ENCODE peak calls at places on chromosome 1, in nine cellular contexts. One of them, this sample, is unnamed.

GRCh38 chr1:24289937-24290595 is 29.1 kb upstream of the GRHL3 start:
- DNase-seq in Peyer's patch: peak; percentile 87
- DNase-seq in uterus: peak; percentile 64
- DNase-seq in spleen: peak; percentile 85
- DNase-seq in A549: peak; percentile 51
- DNase-seq in heart left ventricle: peak; percentile 83
- DNase-seq in IMR-90: peak; percentile 81
- DNase-seq in breast epithelium: peak; percentile 90
- DNase-seq in stomach: peak; percentile 67
- DNase-seq in this sample: no peak

GRCh38 chr1:205444931-205445652 is 10.8 kb downstream of the BLACAT1 start:
- DNase-seq in heart left ventricle: no peak
- DNase-seq in spleen: no peak
- DNase-seq in Peyer's patch: no peak
- DNase-seq in stomach: peak; percentile 34
- DNase-seq in breast epithelium: no peak
- DNase-seq in A549: no peak
- DNase-seq in uterus: peak; percentile 65
- DNase-seq in IMR-90: no peak
- DNase-seq in this sample: no peak

GRCh38 chr1:202592141-202592540 is 118.1 kb downstream of the SYT2 start:
- DNase-seq in IMR-90: no peak
- DNase-seq in stomach: no peak
- DNase-seq in spleen: no peak
- DNase-seq in Peyer's patch: no peak
- DNase-seq in A549: no peak
- DNase-seq in breast epithelium: no peak
- DNase-seq in heart left ventricle: no peak
- DNase-seq in uterus: no peak
- DNase-seq in this sample: no peak

GRCh38 chr1:3032970-3033794 is 11.9 kb downstream of the ACTRT2 start:
- DNase-seq in heart left ventricle: no peak
- DNase-seq in uterus: no peak
- DNase-seq in breast epithelium: no peak
- DNase-seq in A549: no peak
- DNase-seq in spleen: peak; percentile 53
- DNase-seq in Peyer's patch: peak; percentile 29
- DNase-seq in stomach: no peak
- DNase-seq in IMR-90: no peak
- DNase-seq in this sample: no peak

GRCh38 chr1:232192781-232193450 is 437.0 kb downstream of the SIPA1L2 start:
- DNase-seq in IMR-90: peak; percentile 17
- DNase-seq in Peyer's patch: no peak
- DNase-seq in heart left ventricle: no peak
- DNase-seq in A549: no peak
- DNase-seq in breast epithelium: no peak
- DNase-seq in stomach: no peak
- DNase-seq in uterus: no peak
- DNase-seq in spleen: no peak
- DNase-seq in this sample: no peak

GRCh38 chr1:58290685-58291372 is 255.7 kb downstream of the OMA1 start:
- DNase-seq in stomach: no peak
- DNase-seq in IMR-90: peak; percentile 16
- DNase-seq in spleen: no peak
- DNase-seq in uterus: no peak
- DNase-seq in A549: no peak
- DNase-seq in Peyer's patch: no peak
- DNase-seq in heart left ventricle: peak; percentile 10
- DNase-seq in breast epithelium: no peak
- DNase-seq in this sample: no peak

GRCh38 chr1:152037920-152038658 is 1.3 kb upstream of the S100A11 start:
- DNase-seq in heart left ventricle: no peak
- DNase-seq in breast epithelium: no peak
- DNase-seq in uterus: no peak
- DNase-seq in A549: no peak
- DNase-seq in IMR-90: no peak
- DNase-seq in spleen: no peak
- DNase-seq in Peyer's patch: no peak
- DNase-seq in stomach: no peak
- DNase-seq in this sample: no peak

GRCh38 chr1:184867866-184868585 is 106.3 kb downstream of the NIBAN1 start:
- DNase-seq in A549: no peak
- DNase-seq in heart left ventricle: no peak
- DNase-seq in breast epithelium: no peak
- DNase-seq in Peyer's patch: no peak
- DNase-seq in IMR-90: no peak
- DNase-seq in spleen: no peak
- DNase-seq in uterus: no peak
- DNase-seq in stomach: no peak
- DNase-seq in this sample: no peak

GRCh38 chr1:36653850-36654249 is 171.1 kb upstream of the CSF3R start:
- DNase-seq in stomach: no peak
- DNase-seq in spleen: no peak
- DNase-seq in uterus: no peak
- DNase-seq in heart left ventricle: no peak
- DNase-seq in A549: no peak
- DNase-seq in Peyer's patch: no peak
- DNase-seq in IMR-90: peak; percentile 3
- DNase-seq in breast epithelium: no peak
- DNase-seq in this sample: no peak

GRCh38 chr1:101317590-101317989 is 80.8 kb downstream of the S1PR1 start:
- DNase-seq in heart left ventricle: no peak
- DNase-seq in Peyer's patch: no peak
- DNase-seq in stomach: no peak
- DNase-seq in uterus: no peak
- DNase-seq in spleen: no peak
- DNase-seq in breast epithelium: no peak
- DNase-seq in A549: no peak
- DNase-seq in IMR-90: no peak
- DNase-seq in this sample: no peak

GRCh38 chr1:63116016-63116415 is 206.4 kb upstream of the FOXD3 start:
- DNase-seq in heart left ventricle: no peak
- DNase-seq in stomach: no peak
- DNase-seq in uterus: no peak
- DNase-seq in A549: no peak
- DNase-seq in Peyer's patch: no peak
- DNase-seq in IMR-90: no peak
- DNase-seq in spleen: no peak
- DNase-seq in breast epithelium: no peak
- DNase-seq in this sample: no peak

GRCh38 chr1:115665319-115665718 is 23.5 kb downstream of the VANGL1 start:
- DNase-seq in spleen: no peak
- DNase-seq in breast epithelium: no peak
- DNase-seq in IMR-90: no peak
- DNase-seq in Peyer's patch: no peak
- DNase-seq in stomach: peak; percentile 48
- DNase-seq in heart left ventricle: no peak
- DNase-seq in uterus: no peak
- DNase-seq in A549: no peak
- DNase-seq in this sample: no peak

GRCh38 chr1:221555689-221556433 is 186.0 kb downstream of the DUSP10 start:
- DNase-seq in uterus: no peak
- DNase-seq in Peyer's patch: no peak
- DNase-seq in stomach: no peak
- DNase-seq in breast epithelium: no peak
- DNase-seq in IMR-90: no peak
- DNase-seq in A549: no peak
- DNase-seq in heart left ventricle: no peak
- DNase-seq in spleen: no peak
- DNase-seq in this sample: no peak

GRCh38 chr1:7579831-7580804 is 191.0 kb upstream of the VAMP3 start:
- DNase-seq in IMR-90: no peak
- DNase-seq in Peyer's patch: no peak
- DNase-seq in uterus: no peak
- DNase-seq in breast epithelium: peak; percentile 38
- DNase-seq in A549: no peak
- DNase-seq in stomach: no peak
- DNase-seq in spleen: peak; percentile 37
- DNase-seq in heart left ventricle: no peak
- DNase-seq in this sample: no peak

GRCh38 chr1:6523566-6523965 is 30.7 kb downstream of the NOL9 start:
- DNase-seq in stomach: no peak
- DNase-seq in IMR-90: peak; percentile 37
- DNase-seq in breast epithelium: no peak
- DNase-seq in A549: peak; percentile 64
- DNase-seq in heart left ventricle: peak; percentile 38
- DNase-seq in Peyer's patch: no peak
- DNase-seq in spleen: no peak
- DNase-seq in uterus: no peak
- DNase-seq in this sample: no peak

GRCh38 chr1:149888999-149889289 is 10.4 kb upstream of the BOLA1 start:
- DNase-seq in spleen: peak; percentile 50
- DNase-seq in breast epithelium: no peak
- DNase-seq in A549: no peak
- DNase-seq in heart left ventricle: no peak
- DNase-seq in stomach: peak; percentile 28
- DNase-seq in uterus: peak; percentile 53
- DNase-seq in IMR-90: peak; percentile 52
- DNase-seq in Peyer's patch: peak; percentile 50
- DNase-seq in this sample: no peak

GRCh38 chr1:36352910-36353878 is 29.7 kb upstream of the EVA1B start:
- DNase-seq in spleen: peak; percentile 51
- DNase-seq in heart left ventricle: no peak
- DNase-seq in A549: no peak
- DNase-seq in uterus: no peak
- DNase-seq in stomach: no peak
- DNase-seq in Peyer's patch: no peak
- DNase-seq in IMR-90: peak; percentile 79
- DNase-seq in breast epithelium: no peak
- DNase-seq in this sample: no peak

DNA sequence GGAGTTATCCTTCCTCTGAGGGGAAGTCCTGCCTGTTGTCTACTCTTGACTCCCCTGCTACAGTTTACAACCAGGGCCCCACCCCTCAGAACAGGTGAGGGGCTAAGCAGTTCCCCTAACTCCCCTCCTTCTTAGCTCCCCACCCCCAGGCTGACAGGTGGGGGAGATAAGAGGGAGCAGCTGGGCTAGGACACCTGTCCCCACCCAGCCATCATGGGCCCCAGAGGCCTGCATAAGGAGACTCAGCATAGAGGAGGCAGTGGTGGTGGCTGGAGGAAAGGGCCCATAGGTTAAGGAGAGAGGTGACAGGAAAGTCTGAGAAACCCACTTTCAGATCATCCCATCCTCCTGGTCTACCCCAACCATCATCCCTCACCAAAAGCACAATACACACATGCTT is 6.8 kb downstream of the MEF2D start:
- DNase-seq in heart left ventricle: no peak
- DNase-seq in Peyer's patch: no peak
- DNase-seq in spleen: no peak
- DNase-seq in stomach: no peak
- DNase-seq in breast epithelium: no peak
- DNase-seq in IMR-90: no peak
- DNase-seq in A549: no peak
- DNase-seq in uterus: no peak
- DNase-seq in this sample: no peak
- H3K4me3 ChIP-seq in heart left ventricle: no peak overlapping the region
- H3K4me3 ChIP-seq in Peyer's patch: no peak overlapping the region
- H3K4me3 ChIP-seq in spleen: peak overlapping the region; percentile 3
- H3K4me3 ChIP-seq in stomach: no peak overlapping the region
- H3K4me3 ChIP-seq in breast epithelium: peak overlapping the region; percentile 1
- H3K4me3 ChIP-seq in IMR-90: no peak overlapping the region
- H3K4me3 ChIP-seq in A549: no peak overlapping the region
- H3K4me3 ChIP-seq in uterus: no peak overlapping the region
- H3K4me3 ChIP-seq in this sample: no peak overlapping the region

GRCh38 chr1:161098161-161099068 is at the start of gene KLHDC9:
- DNase-seq in breast epithelium: peak; percentile 80
- DNase-seq in uterus: peak; percentile 78
- DNase-seq in heart left ventricle: peak; percentile 81
- DNase-seq in IMR-90: peak; percentile 54
- DNase-seq in Peyer's patch: peak; percentile 93
- DNase-seq in spleen: peak; percentile 94
- DNase-seq in stomach: peak; percentile 85
- DNase-seq in A549: peak; percentile 64
- DNase-seq in this sample: no peak
- TF ChIP-seq POLR2A in breast epithelium: no peak
- TF ChIP-seq POLR2A in uterus: no peak
- TF ChIP-seq POLR2A in heart left ventricle: no peak
- TF ChIP-seq POLR2A in IMR-90: no peak
- TF ChIP-seq POLR2A in Peyer's patch: no peak
- TF ChIP-seq POLR2A in spleen: no peak
- TF ChIP-seq POLR2A in stomach: no peak
- TF ChIP-seq POLR2A in A549: no peak
- TF ChIP-seq POLR2A in this sample: no peak

GRCh38 chr1:54084794-54085193 is 31.4 kb downstream of the TCEANC2 start:
- DNase-seq in A549: no peak
- DNase-seq in spleen: no peak
- DNase-seq in heart left ventricle: no peak
- DNase-seq in stomach: no peak
- DNase-seq in breast epithelium: no peak
- DNase-seq in Peyer's patch: no peak
- DNase-seq in uterus: no peak
- DNase-seq in IMR-90: no peak
- DNase-seq in this sample: no peak

GRCh38 chr1:54077359-54077758 is 24.0 kb downstream of the TCEANC2 start:
- DNase-seq in uterus: no peak
- DNase-seq in A549: no peak
- DNase-seq in stomach: no peak
- DNase-seq in Peyer's patch: no peak
- DNase-seq in breast epithelium: no peak
- DNase-seq in heart left ventricle: no peak
- DNase-seq in IMR-90: no peak
- DNase-seq in spleen: no peak
- DNase-seq in this sample: no peak

GRCh38 chr1:54081306-54082270 is 28.2 kb downstream of the TCEANC2 start:
- DNase-seq in uterus: peak; percentile 22
- DNase-seq in IMR-90: peak; percentile 67
- DNase-seq in heart left ventricle: peak; percentile 29
- DNase-seq in stomach: peak; percentile 79
- DNase-seq in breast epithelium: peak; percentile 78
- DNase-seq in Peyer's patch: peak; percentile 86
- DNase-seq in A549: peak; percentile 50
- DNase-seq in spleen: peak; percentile 84
- DNase-seq in this sample: no peak

DNA sequence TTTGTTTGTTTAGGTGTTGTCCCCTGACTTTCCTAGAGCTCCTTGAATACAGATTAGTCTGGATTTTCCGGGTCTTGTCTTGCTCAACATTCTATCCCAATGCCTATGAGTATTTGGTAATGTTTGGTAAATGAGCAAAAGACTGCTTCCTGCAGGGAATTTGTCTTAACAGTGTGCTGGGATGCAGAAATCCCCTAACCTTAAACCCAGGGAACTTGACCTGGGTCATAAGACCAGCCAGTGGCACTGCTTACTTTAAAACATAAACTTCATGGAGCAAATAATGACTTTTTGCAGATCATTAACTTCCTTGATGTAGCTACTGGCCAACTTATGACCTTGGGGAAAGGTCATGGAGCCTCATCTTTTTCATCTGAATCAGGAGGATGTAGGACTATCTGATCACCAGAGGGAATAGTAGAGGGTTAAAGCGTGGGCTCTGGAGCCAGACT is 27.2 kb downstream of the TCEANC2 start:
- DNase-seq in spleen: no peak
- DNase-seq in stomach: no peak
- DNase-seq in IMR-90: no peak
- DNase-seq in uterus: no peak
- DNase-seq in Peyer's patch: no peak
- DNase-seq in breast epithelium: no peak
- DNase-seq in A549: no peak
- DNase-seq in heart left ventricle: no peak
- DNase-seq in this sample: no peak
- TF ChIP-seq CTCF in spleen: no peak
- TF ChIP-seq CTCF in stomach: no peak
- TF ChIP-seq CTCF in IMR-90: no peak
- TF ChIP-seq CTCF in uterus: no peak
- TF ChIP-seq CTCF in Peyer's patch: no peak
- TF ChIP-seq CTCF in breast epithelium: no peak
- TF ChIP-seq CTCF in A549: no peak
- TF ChIP-seq CTCF in heart left ventricle: no peak
- TF ChIP-seq CTCF in this sample: no peak

GRCh38 chr1:32199717-32200072 is 700 bp upstream of the CCDC28B start:
- DNase-seq in A549: no peak
- DNase-seq in heart left ventricle: peak; percentile 70
- DNase-seq in Peyer's patch: no peak
- DNase-seq in IMR-90: peak; percentile 26
- DNase-seq in uterus: peak; percentile 51
- DNase-seq in spleen: no peak
- DNase-seq in stomach: peak; percentile 60
- DNase-seq in breast epithelium: no peak
- DNase-seq in this sample: no peak
- H3K4me3 ChIP-seq in A549: no peak overlapping the region
- H3K4me3 ChIP-seq in heart left ventricle: peak overlapping the region; percentile 68
- H3K4me3 ChIP-seq in Peyer's patch: no peak overlapping the region
- H3K4me3 ChIP-seq in IMR-90: peak overlapping the region; percentile 63
- H3K4me3 ChIP-seq in uterus: peak overlapping the region; percentile 73
- H3K4me3 ChIP-seq in spleen: no peak overlapping the region
- H3K4me3 ChIP-seq in stomach: peak overlapping the region; percentile 67
- H3K4me3 ChIP-seq in breast epithelium: peak overlapping the region; percentile 64
- H3K4me3 ChIP-seq in this sample: no peak overlapping the region

This sample was measured in esophagus squamous epithelium.